ENCODE peak calls at places on chromosome 6, in nine cellular contexts. L, M, G, I, P, F, U, O and R are unnamed samples.

GRCh38 chr6:111781055-111781708 is 92.1 kb downstream of the FYN start:
- DNase-seq in O (no peak), P (no peak), U (no peak), G (no peak), I (no peak), F (no peak), L (peak; percentile 78), M (no peak), R (peak; percentile 37)

GRCh38 chr6:51093899-51094665 is 275.4 kb downstream of the TFAP2B start:
- DNase-seq in F (no peak), M (no peak), G (no peak), P (no peak), I (no peak), O (no peak), L (no peak), U (no peak), R (no peak)

GRCh38 chr6:159372333-159372732 is 203.1 kb downstream of the FNDC1 start:
- DNase-seq in O (no peak), L (no peak), P (no peak), M (no peak), I (no peak), U (no peak), G (no peak), F (no peak), R (no peak)

GRCh38 chr6:155171747-155172191 is 92.0 kb upstream of the CLDN20 start:
- DNase-seq in G (no peak), O (no peak), L (no peak), P (no peak), M (peak; percentile 16), U (no peak), F (no peak), I (no peak), R (no peak)

GRCh38 chr6:36075656-36076055 is 48.0 kb downstream of the MAPK14 start:
- DNase-seq in M (no peak), U (no peak), L (no peak), O (no peak), F (peak; percentile 6), P (no peak), I (no peak), G (no peak), R (no peak)

GRCh38 chr6:167737205-167737830 is 89.4 kb upstream of the AFDN start:
- DNase-seq in I (no peak), M (no peak), O (no peak), G (no peak), U (no peak), L (no peak), F (no peak), P (no peak), R (no peak)

GRCh38 chr6:156791261-156791850 is 14.2 kb downstream of the ARID1B start:
- DNase-seq in G (no peak), O (no peak), F (peak; percentile 84), P (peak; percentile 85), L (no peak), U (peak; percentile 35), M (no peak), I (no peak), R (peak; percentile 67)

GRCh38 chr6:157332813-157333212 is 9.5 kb upstream of the TMEM242 start:
- DNase-seq in O (no peak), I (no peak), F (no peak), P (no peak), L (no peak), U (no peak), G (no peak), M (no peak), R (no peak)

GRCh38 chr6:3523966-3524365 is 67.1 kb upstream of the SLC22A23 start:
- DNase-seq in O (no peak), U (no peak), F (no peak), G (no peak), L (no peak), I (no peak), M (no peak), P (no peak), R (no peak)

GRCh38 chr6:35427851-35428321 is 24.3 kb upstream of the FANCE start:
- DNase-seq in G (no peak), I (peak; percentile 53), F (no peak), L (no peak), O (no peak), M (no peak), P (no peak), U (no peak), R (no peak)

GRCh38 chr6:166471797-166472260 is 89.1 kb upstream of the MPC1 start:
- DNase-seq in F (no peak), I (no peak), M (no peak), L (no peak), G (no peak), P (no peak), O (no peak), U (no peak), R (no peak)

GRCh38 chr6:33375143-33375649 is 16.4 kb upstream of the KIFC1 start:
- DNase-seq in G (no peak), O (no peak), P (no peak), I (peak; percentile 54), F (no peak), U (no peak), L (peak; percentile 86), M (peak; percentile 3), R (peak; percentile 73)

GRCh38 chr6:13563009-13563408 is 11.4 kb upstream of the SIRT5 start:
- DNase-seq in G (no peak), M (no peak), U (no peak), O (no peak), F (no peak), L (no peak), P (no peak), I (no peak), R (no peak)

GRCh38 chr6:113825776-113826175 is 31.4 kb upstream of the MARCKS start:
- DNase-seq in I (no peak), O (no peak), G (no peak), L (peak; percentile 96), M (peak; percentile 85), F (no peak), P (no peak), U (no peak), R (no peak)

GRCh38 chr6:11621119-11621518 is 83.6 kb downstream of the TMEM170B start:
- DNase-seq in U (no peak), P (no peak), M (no peak), I (no peak), F (no peak), L (no peak), G (no peak), O (peak; percentile 50), R (no peak)